ENCODE peak calls at places on chromosomes 16 and 17, in five cellular contexts. S is HFFc6, M is cardiac fibroblast, D is psoas muscle, A is A549. I is an unnamed sample.
A peak's percentile ranks its signal among the peaks of the same experiment; 100 is the strongest.

GRCh38 chr17:8964801-8965393 is 610 bp downstream of the PIK3R5 start:
- DNase-seq in M (no peak), A (no peak), D (no peak), S (no peak), I (no peak)

GRCh38 chr17:22515599-22515998 is 823.3 kb downstream of the KCNJ18 start:
- DNase-seq in A (no peak), M (no peak), D (no peak), S (no peak), I (no peak)

GRCh38 chr17:17757391-17757791 is 76.1 kb downstream of the RAI1 start:
- DNase-seq in M (no peak), S (no peak), D (no peak), A (no peak), I (no peak)

GRCh38 chr17:30929081-30929633 is 7.4 kb downstream of the ADAP2 start:
- DNase-seq in D (no peak), M (no peak), A (no peak), S (no peak), I (no peak)

GRCh38 chr17:69729937-69730336 is 315.4 kb downstream of the MAP2K6 start:
- DNase-seq in A (no peak), M (peak; percentile 84), D (no peak), S (peak; percentile 17), I (peak; percentile 98)

GRCh38 chr16:68668266-68668665 is 23.2 kb downstream of the CDH3 start:
- DNase-seq in M (no peak), A (no peak), D (no peak), S (peak; percentile 87), I (peak; percentile 100)

GRCh38 chr17:36494674-36495073 is 8.2 kb downstream of the ZNHIT3 start:
- DNase-seq in S (no peak), D (no peak), M (no peak), A (no peak), I (no peak)

GRCh38 chr17:76995352-76996105 is 127.3 kb downstream of the MGAT5B start:
- DNase-seq in D (no peak), A (no peak), M (no peak), S (no peak), I (no peak)

GRCh38 chr17:82299452-82299851 is 18.0 kb downstream of the CD7 start:
- DNase-seq in A (no peak), D (no peak), M (no peak), S (no peak), I (no peak)

GRCh38 chr16:90022209-90023077 is 3.2 kb upstream of the DBNDD1 start:
- DNase-seq in S (peak; percentile 81), M (peak; percentile 89), A (peak; percentile 90), D (peak; percentile 96), I (peak; percentile 73)

GRCh38 chr16:8735574-8735973 is 61.2 kb downstream of the ABAT start:
- DNase-seq in S (no peak), D (no peak), M (no peak), A (no peak), I (no peak)

GRCh38 chr16:53960954-53961616 is 257.1 kb downstream of the FTO start:
- DNase-seq in M (no peak), D (no peak), A (no peak), S (no peak), I (no peak)

GRCh38 chr17:30858556-30859250 is 26.9 kb downstream of the ATAD5 start:
- DNase-seq in A (no peak), D (no peak), M (peak; percentile 8), S (no peak), I (peak; percentile 20)

GRCh38 chr17:65261152-65261551 is 124.0 kb downstream of the RGS9 start:
- DNase-seq in D (no peak), S (no peak), M (no peak), A (no peak), I (no peak)

GRCh38 chr16:47129755-47130435 is 13.8 kb downstream of the NETO2 start:
- DNase-seq in S (no peak), D (no peak), M (no peak), A (no peak), I (no peak)

GRCh38 chr16:20510323-20510722 is 59.0 kb downstream of the ACSM2A start:
- DNase-seq in M (no peak), D (no peak), A (no peak), S (no peak), I (no peak)

GRCh38 chr17:33972756-33973155 is 282.3 kb upstream of the CCL2 start:
- DNase-seq in M (no peak), S (no peak), D (no peak), A (no peak), I (no peak)

DNA sequence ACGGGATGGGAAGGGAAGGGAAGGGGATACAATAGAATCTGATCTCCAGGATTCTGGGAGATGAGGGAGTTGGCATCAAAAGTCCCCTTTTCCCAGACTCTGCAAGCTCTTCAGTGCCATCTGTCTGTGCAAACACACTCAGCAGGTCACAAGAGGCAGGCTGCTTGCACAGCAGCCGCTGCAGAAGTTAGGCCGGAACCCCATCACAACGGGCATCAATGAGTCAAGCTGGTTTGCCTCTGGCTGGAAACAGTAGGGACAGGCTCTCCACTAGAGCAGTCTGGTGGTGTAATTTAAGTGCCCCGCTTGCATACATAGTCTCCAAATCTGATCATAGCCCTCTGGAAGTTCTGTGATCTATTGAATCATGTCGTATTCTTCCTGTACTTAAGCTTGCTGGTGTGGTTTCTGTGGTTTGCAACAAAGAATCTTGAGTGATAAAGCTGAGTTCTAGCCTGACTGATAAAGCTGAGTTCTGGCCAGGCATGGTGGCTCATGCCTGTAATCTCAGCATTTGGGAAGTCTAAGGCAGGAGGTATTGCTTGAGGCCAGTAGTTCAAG is 33.7 kb upstream of the KDM8 start:
- DNase-seq in D (no peak), S (peak; percentile 97), M (peak; percentile 59), A (no peak), I (peak; percentile 83)
- TF ChIP-seq CTCF in D (no peak), S (peak; percentile 48), M (no peak), A (peak; percentile 22), I (peak; percentile 50)

GRCh38 chr17:35063514-35064223 is at the start of gene RFFL:
- DNase-seq in S (peak; percentile 98), D (peak; percentile 89), A (peak; percentile 99), M (peak; percentile 99), I (peak; percentile 99)
- TF ChIP-seq CTCF in S (no peak), D (no peak), A (no peak), M (no peak), I (no peak)

GRCh38 chr16:77657016-77657415 is 65.3 kb upstream of the NUDT7 start:
- DNase-seq in S (no peak), M (peak; percentile 64), A (no peak), D (no peak), I (no peak)
- TF ChIP-seq CTCF in S (no peak), M (peak; percentile 18), A (no peak), D (no peak), I (no peak)

GRCh38 chr16:28202147-28202746 is 9.5 kb downstream of the XPO6 start:
- DNase-seq in S (no peak), A (no peak), M (no peak), D (no peak), I (no peak)
- TF ChIP-seq CTCF in S (peak; percentile 52), A (no peak), M (no peak), D (no peak), I (no peak)

GRCh38 chr17:7612294-7612640 is 2.4 kb downstream of the FXR2 start:
- DNase-seq in S (no peak), M (peak; percentile 48), D (no peak), A (no peak), I (no peak)

GRCh38 chr17:7611635-7612293 is 2.9 kb downstream of the FXR2 start:
- DNase-seq in M (no peak), D (no peak), S (no peak), A (no peak), I (no peak)

GRCh38 chr17:7615265-7615747 is 609 bp upstream of the FXR2 start:
- DNase-seq in D (no peak), A (no peak), M (no peak), S (no peak), I (no peak)

GRCh38 chr17:7614422-7615264 is at the start of gene FXR2:
- DNase-seq in S (peak; percentile 99), A (peak; percentile 99), M (peak; percentile 100), D (peak; percentile 100), I (peak; percentile 98)

GRCh38 chr17:7613769-7614421 is 802 bp downstream of the FXR2 start:
- DNase-seq in D (no peak), M (peak; percentile 51), A (no peak), S (peak; percentile 40), I (peak; percentile 41)
- TF ChIP-seq CTCF in D (no peak), M (no peak), A (no peak), S (no peak), I (peak; percentile 1)

GRCh38 chr16:86519649-86520316 is 9.5 kb downstream of the FOXF1 start:
- DNase-seq in S (peak; percentile 9), M (peak; percentile 71), A (peak; percentile 77), D (peak; percentile 81), I (peak; percentile 31)
- TF ChIP-seq CTCF in S (peak; percentile 99), M (peak; percentile 94), A (peak; percentile 94), D (peak; percentile 86), I (peak; percentile 88)

GRCh38 chr17:38868095-38868967 is 1.5 kb upstream of the LASP1 start:
- DNase-seq in M (peak; percentile 81), A (peak; percentile 59), D (peak; percentile 74), S (peak; percentile 75), I (peak; percentile 46)

GRCh38 chr17:38868968-38869646 is 751 bp upstream of the LASP1 start:
- DNase-seq in D (peak; percentile 93), M (peak; percentile 94), S (peak; percentile 86), A (peak; percentile 93), I (peak; percentile 76)

GRCh38 chr17:38869647-38870258 is at the start of gene LASP1:
- DNase-seq in A (peak; percentile 83), M (peak; percentile 86), D (peak; percentile 93), S (peak; percentile 84), I (peak; percentile 67)

GRCh38 chr17:38864636-38865398 is 5.0 kb upstream of the LASP1 start:
- DNase-seq in M (peak; percentile 76), A (no peak), S (no peak), D (no peak), I (peak; percentile 80)

DNA sequence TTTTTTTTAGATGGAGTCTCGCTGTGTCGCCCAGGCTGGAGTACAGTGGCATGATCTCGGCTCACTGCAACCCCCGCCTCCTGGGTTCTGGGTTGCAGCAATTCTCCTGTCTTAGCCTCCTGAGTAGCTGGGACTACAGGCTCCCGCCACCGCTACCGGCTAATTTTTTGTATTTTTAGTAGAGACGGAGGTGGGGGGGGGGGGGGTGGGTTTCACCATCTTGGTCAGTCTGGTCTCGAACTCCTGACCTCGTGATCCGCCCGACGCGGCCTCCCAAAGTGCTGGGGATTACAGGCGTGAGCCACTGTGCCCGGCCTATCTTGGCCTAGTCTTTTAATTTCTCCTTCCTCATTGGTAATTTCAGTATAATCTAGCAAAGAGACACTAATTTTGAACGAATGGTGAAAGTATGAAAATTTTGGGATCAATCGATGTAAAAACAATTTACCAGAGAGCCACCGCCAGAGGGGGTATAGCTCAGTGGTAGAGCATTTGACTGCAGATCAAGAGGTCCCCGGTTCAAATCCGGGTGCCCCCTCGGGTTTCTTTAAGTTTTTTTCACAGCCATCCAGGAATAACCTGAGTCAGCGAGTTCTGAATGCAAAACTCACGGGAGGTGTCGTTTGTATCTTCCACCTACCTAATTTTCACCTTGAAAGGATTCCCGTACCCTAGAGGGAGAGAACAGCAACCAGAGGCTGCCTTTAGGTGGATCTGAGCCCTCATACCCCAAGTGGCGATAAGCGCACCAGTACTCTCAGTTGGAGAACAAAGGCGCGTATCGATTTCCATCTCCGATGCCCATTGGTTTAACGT is 2.5 kb upstream of the LASP1 start:
- DNase-seq in A (peak; percentile 63), D (no peak), S (peak; percentile 77), M (peak; percentile 89), I (peak; percentile 51)
- TF ChIP-seq CTCF in A (peak; percentile 3), D (no peak), S (peak; percentile 63), M (no peak), I (peak; percentile 17)

I was measured in bronchial epithelial cell.